ENCODE peak calls at places on chromosomes 11 and 22, in six cellular contexts. C is transverse colon, D is IMR-90, J is breast epithelium, Z is ovary, G is Peyer's patch. X is an unnamed sample.

GRCh38 chr11:34654491-34655334 is 33.8 kb downstream of the EHF start:
- DNase-seq in Z (no peak), J (peak), C (no peak), D (peak), G (no peak), X (no peak)

GRCh38 chr11:952406-953385 is 27.0 kb downstream of the AP2A2 start:
- DNase-seq in J (no peak), G (peak), C (peak), D (peak), Z (no peak), X (no peak)

GRCh38 chr11:30406978-30407762 is 84.3 kb downstream of the ARL14EP start:
- DNase-seq in D (no peak), Z (no peak), J (no peak), G (no peak), C (no peak), X (no peak)

GRCh38 chr22:45998638-45999378 is 21.8 kb upstream of the WNT7B start:
- DNase-seq in C (no peak), G (no peak), D (no peak), Z (no peak), J (no peak), X (no peak)

GRCh38 chr11:2926611-2927492 is 2.4 kb downstream of the PHLDA2 start:
- DNase-seq in Z (no peak), G (no peak), D (no peak), C (peak), J (no peak), X (no peak)

GRCh38 chr11:96134622-96135021 is 208.4 kb downstream of the MAML2 start:
- DNase-seq in D (peak), J (no peak), Z (no peak), C (no peak), G (no peak), X (no peak)

GRCh38 chr22:41308054-41308453 is 6.7 kb downstream of the ZC3H7B start:
- DNase-seq in C (no peak), G (no peak), Z (no peak), D (peak), J (no peak), X (no peak)

GRCh38 chr22:38871360-38872171 is 450 bp downstream of the CBX6 start:
- DNase-seq in Z (peak), C (no peak), G (peak), J (no peak), D (no peak), X (peak)

GRCh38 chr11:118050208-118050891 is 26.5 kb upstream of the TMPRSS4 start:
- DNase-seq in J (peak), C (no peak), D (no peak), Z (no peak), G (peak), X (no peak)

GRCh38 chr22:19957445-19957844 is 15.8 kb upstream of the TXNRD2 start:
- DNase-seq in G (no peak), Z (no peak), J (no peak), C (no peak), D (no peak), X (no peak)

GRCh38 chr11:123247498-123247799 is 52.4 kb upstream of the CLMP start:
- DNase-seq in G (no peak), J (no peak), D (no peak), Z (no peak), C (no peak), X (no peak)

GRCh38 chr22:19873960-19874306 is 19.3 kb upstream of the GNB1L start:
- DNase-seq in J (no peak), D (no peak), G (peak), Z (peak), C (no peak), X (no peak)

GRCh38 chr11:57481915-57482781 is 21.8 kb downstream of the RTN4RL2 start:
- DNase-seq in C (no peak), G (no peak), D (no peak), J (no peak), Z (no peak), X (no peak)

GRCh38 chr22:38788016-38788415 is 5.9 kb downstream of the DNAL4 start:
- DNase-seq in D (peak), Z (peak), G (no peak), J (no peak), C (no peak), X (no peak)

GRCh38 chr11:119509969-119510401 is 87.0 kb upstream of the THY1 start:
- DNase-seq in D (peak), J (no peak), C (peak), Z (no peak), G (no peak), X (no peak)

DNA sequence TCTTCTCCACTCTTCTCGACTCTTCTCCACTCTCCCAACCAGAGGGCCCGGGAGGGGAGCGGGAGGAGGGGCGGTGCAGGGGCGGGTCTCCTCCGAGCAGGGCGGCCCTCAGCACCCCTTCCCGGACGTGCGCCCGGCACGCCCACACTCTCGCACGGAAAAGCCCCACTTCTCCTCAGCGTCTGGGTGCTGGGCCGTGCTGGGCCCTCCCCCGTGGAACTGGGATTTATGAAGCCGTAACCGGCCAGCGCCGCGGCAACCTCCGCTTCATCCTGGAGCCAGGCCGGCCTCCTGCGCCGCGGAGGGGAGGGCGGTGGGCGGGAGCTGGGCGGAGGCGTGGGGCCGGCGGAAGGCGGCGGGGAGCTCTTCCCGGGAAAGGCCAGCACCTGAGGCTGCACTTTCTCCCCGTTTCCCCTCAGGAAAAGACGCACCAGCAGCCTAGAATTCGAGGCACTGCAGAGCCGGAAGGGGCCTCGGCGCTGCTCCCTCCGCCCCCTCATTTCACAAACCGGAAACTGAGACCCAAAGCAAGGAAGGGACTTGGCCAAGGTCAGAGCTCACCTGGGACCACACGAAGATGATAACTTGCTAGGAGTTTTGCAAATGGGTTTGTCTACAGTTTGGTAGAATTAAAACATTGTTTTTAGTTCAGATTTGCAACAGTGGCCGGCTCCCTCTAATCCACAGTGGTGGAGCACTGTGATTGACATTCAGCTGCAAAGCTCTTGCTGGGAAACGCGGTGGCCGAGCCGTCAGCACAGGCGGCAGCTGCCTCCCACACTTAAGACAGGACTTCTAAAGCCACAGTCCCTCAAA is 31.6 kb upstream of the JAM3 start:
- DNase-seq in Z (peak), C (peak), J (peak), D (peak), G (peak), X (no peak)
- TF ChIP-seq POLR2A in Z (peak), C (peak), J (no peak), D (no peak), G (no peak), X (no peak)

DNA sequence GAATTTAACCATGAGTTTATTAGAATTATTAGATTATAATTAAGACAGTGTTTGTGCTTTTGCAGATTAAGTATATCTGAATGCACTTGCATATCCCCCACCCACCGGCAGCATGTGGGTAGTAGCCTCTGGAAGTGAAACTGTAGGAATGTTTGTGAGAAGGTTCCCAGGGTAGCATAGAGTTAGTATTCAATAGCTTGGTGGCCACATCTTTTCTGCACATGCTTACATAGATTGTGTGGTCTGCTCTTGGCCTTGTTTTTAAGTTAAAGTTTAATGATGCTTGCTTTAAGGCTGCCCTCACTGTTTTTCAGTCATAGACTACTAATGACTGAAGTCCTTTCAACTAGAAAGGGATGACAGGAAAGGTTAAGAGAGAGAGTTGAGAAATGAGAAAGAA is 137.0 kb downstream of the ARHGAP42 start:
- DNase-seq in G (no peak), C (no peak), J (no peak), Z (no peak), D (no peak), X (no peak)
- TF ChIP-seq POLR2A in G (no peak), C (no peak), J (no peak), Z (no peak), D (no peak), X (no peak)

GRCh38 chr11:77819411-77819920 is 1.1 kb downstream of the RSF1 start:
- DNase-seq in G (peak), Z (peak), D (peak), C (peak), J (peak), X (peak)
- TF ChIP-seq POLR2A in G (peak), Z (peak), D (no peak), C (peak), J (no peak), X (peak)

GRCh38 chr22:36456459-36456835 is 25.0 kb downstream of the TXN2 start:
- DNase-seq in C (no peak), J (no peak), Z (no peak), D (no peak), G (no peak), X (no peak)

GRCh38 chr22:36453855-36454378 is 27.5 kb downstream of the TXN2 start:
- DNase-seq in J (no peak), Z (no peak), D (no peak), C (no peak), G (no peak), X (no peak)

GRCh38 chr22:36455571-36456458 is 25.6 kb downstream of the TXN2 start:
- DNase-seq in Z (no peak), C (no peak), J (no peak), G (no peak), D (no peak), X (no peak)

GRCh38 chr22:36453266-36453607 is 28.2 kb downstream of the TXN2 start:
- DNase-seq in D (no peak), Z (no peak), J (no peak), C (peak), G (peak), X (no peak)

DNA sequence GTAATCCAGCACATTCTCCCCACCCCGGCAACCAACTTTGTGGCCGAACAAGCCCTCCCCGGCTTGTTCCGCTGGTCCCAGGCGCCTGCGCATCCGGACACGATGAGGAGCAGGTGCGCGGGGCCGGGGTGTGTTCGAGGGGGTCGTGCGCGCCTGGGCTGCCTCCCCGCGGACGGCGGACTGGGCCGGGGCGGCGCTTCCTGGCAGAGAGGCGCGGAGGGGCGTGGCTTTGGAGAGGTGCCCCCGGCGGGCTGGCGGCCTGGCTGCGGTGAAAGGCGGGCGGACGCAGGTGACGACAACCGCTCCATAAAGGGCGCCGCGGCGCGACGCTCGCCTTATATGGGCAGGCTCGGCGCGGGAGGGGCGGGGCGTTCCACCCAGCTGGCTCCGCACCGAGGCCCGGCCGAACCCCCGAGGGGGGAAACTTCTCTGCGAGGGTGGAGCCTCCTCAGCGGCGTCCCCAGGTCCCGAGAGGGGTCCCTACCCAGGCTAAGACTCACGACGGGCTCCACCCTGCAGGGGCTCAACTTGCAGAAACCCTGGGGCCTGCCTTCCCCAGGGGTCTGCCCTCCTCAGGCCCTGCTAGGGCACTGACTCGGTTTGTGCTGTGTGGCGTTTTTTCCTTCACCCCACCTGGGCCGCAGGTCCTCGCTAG is 26.4 kb downstream of the TXN2 start:
- DNase-seq in Z (peak), G (peak), D (peak), C (peak), J (peak), X (peak)
- TF ChIP-seq POLR2A in Z (peak), G (peak), D (no peak), C (peak), J (peak), X (peak)

DNA sequence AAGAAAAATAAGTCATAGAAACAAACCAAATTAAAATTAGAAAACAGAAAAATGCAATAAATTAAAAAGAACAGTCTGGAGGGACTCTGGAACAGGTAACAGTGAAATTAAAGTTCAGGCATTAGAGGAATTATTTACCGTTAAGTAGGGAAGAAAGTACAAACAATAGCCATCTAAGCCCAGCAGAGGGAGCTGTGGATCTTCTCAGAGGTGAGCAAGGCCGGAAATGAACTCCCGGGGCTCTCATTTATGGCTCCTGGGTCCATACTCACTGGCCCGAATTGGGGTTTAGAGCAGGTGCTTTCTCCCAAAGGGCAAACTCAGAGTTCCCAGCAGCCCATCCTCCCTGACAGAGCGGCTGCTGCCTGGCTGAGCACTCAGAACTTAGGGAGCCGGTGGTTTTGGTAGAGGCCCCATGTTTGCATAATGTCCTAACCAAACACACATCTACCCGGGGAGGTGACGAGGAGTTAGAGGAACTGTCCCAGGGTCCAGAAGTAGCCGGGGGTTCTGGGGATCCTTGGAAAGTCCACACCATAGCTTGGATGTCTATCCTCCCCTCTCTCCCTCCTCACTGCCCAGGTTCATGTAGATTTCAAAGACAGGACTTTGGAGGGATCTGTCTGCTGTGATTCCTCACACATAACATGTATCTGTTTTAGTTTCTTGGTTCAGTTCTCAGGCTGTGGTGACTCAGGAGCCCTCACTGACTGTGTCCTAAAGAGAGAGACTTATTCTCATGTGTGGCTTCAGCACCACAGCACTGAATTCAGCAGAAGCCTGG is 87.7 kb upstream of the VPREB1 start:
- DNase-seq in J (no peak), D (peak), C (peak), Z (no peak), G (peak), X (peak)
- TF ChIP-seq POLR2A in J (no peak), D (no peak), C (no peak), Z (no peak), G (no peak), X (no peak)